ENCODE peak calls at places on chromosomes 4 and X, in six cellular contexts. Y is neuronal stem cell, F is mucosa of descending colon, Z is GM12865, I is bronchial epithelial cell, G is heart left ventricle. C is an unnamed sample.

GRCh38 chr4:106864231-106864630 is 171.9 kb downstream of the DKK2 start:
- DNase-seq in Y (no peak), F (no peak), Z (no peak), I (peak; percentile 13), G (no peak), C (no peak)

GRCh38 chr4:15653864-15654391 is 1.2 kb downstream of the FBXL5 start:
- DNase-seq in Y (peak; percentile 8), F (no peak), Z (peak; percentile 69), I (no peak), G (no peak), C (no peak)

GRCh38 chrX:49208399-49208798 is 8.4 kb upstream of the SYP start:
- DNase-seq in Y (no peak), F (no peak), Z (no peak), I (no peak), G (no peak), C (no peak)

GRCh38 chrX:109624022-109624421 is 950 bp downstream of the KCNE5 start:
- DNase-seq in Y (no peak), F (no peak), Z (no peak), I (no peak), G (peak; percentile 14), C (no peak)

GRCh38 chr4:58074382-58074781 is 964.2 kb upstream of the IGFBP7 start:
- DNase-seq in Y (no peak), F (no peak), Z (no peak), I (no peak), G (no peak), C (no peak)

GRCh38 chr4:172411180-172411579 is 598.0 kb downstream of the GALNTL6 start:
- DNase-seq in Y (no peak), F (no peak), Z (no peak), I (no peak), G (no peak), C (no peak)

GRCh38 chr4:24764305-24764704 is 31.1 kb upstream of the SOD3 start:
- DNase-seq in Y (no peak), F (no peak), Z (no peak), I (no peak), G (no peak), C (no peak)

GRCh38 chrX:47501226-47502071 is 18.4 kb upstream of the ZNF41 start:
- DNase-seq in Y (no peak), F (no peak), Z (peak; percentile 62), I (no peak), G (no peak), C (no peak)

GRCh38 chr4:53055274-53055673 is 193.2 kb downstream of the RASL11B start:
- DNase-seq in Y (no peak), F (no peak), Z (no peak), I (peak; percentile 13), G (no peak), C (peak; percentile 60)

GRCh38 chr4:71231073-71231752 is 107.6 kb upstream of the SLC4A4 start:
- DNase-seq in Y (no peak), F (peak; percentile 86), Z (no peak), I (peak; percentile 78), G (peak; percentile 87), C (no peak)

GRCh38 chrX:80388206-80388605 is 32.0 kb upstream of the TENT5D start:
- DNase-seq in Y (no peak), F (no peak), Z (no peak), I (peak; percentile 4), G (no peak), C (no peak)

GRCh38 chrX:79336869-79337815 is 30.0 kb downstream of the ITM2A start:
- DNase-seq in Y (no peak), F (no peak), Z (no peak), I (no peak), G (no peak), C (no peak)

GRCh38 chr4:142405021-142405991 is 440.8 kb downstream of the INPP4B start:
- DNase-seq in Y (peak; percentile 15), F (peak; percentile 56), Z (peak; percentile 78), I (peak; percentile 98), G (peak; percentile 64), C (peak; percentile 11)

GRCh38 chrX:150338615-150339014 is 24.5 kb upstream of the MAMLD1 start:
- DNase-seq in Y (no peak), F (no peak), Z (no peak), I (no peak), G (no peak), C (no peak)

GRCh38 chr4:185108669-185109068 is 34.4 kb upstream of the SLC25A4 start:
- DNase-seq in Y (no peak), F (peak; percentile 24), Z (no peak), I (no peak), G (no peak), C (no peak)

GRCh38 chr4:84957509-84958420 is 8.7 kb downstream of the WDFY3 start:
- DNase-seq in Y (no peak), F (no peak), Z (no peak), I (no peak), G (no peak), C (no peak)

GRCh38 chr4:108270466-108271450 is 102.0 kb upstream of the LEF1 start:
- DNase-seq in Y (no peak), F (no peak), Z (peak; percentile 9), I (peak; percentile 91), G (no peak), C (peak; percentile 70)

GRCh38 chr4:86935833-86936721 is 1.3 kb downstream of the AFF1 start:
- DNase-seq in Y (peak; percentile 17), F (peak; percentile 87), Z (peak; percentile 87), I (peak; percentile 91), G (peak; percentile 60), C (no peak)

GRCh38 chr4:55069248-55069647 is 56.1 kb downstream of the KDR start:
- DNase-seq in Y (no peak), F (no peak), Z (no peak), I (no peak), G (peak; percentile 65), C (no peak)

GRCh38 chrX:110267874-110268273 is 50.0 kb downstream of the AMMECR1 start:
- DNase-seq in Y (no peak), F (no peak), Z (no peak), I (no peak), G (no peak), C (peak; percentile 14)

GRCh38 chrX:8731579-8732395 is at the start of gene ANOS1:
- DNase-seq in Y (peak; percentile 61), F (peak; percentile 8), Z (no peak), I (no peak), G (peak; percentile 69), C (no peak)

DNA sequence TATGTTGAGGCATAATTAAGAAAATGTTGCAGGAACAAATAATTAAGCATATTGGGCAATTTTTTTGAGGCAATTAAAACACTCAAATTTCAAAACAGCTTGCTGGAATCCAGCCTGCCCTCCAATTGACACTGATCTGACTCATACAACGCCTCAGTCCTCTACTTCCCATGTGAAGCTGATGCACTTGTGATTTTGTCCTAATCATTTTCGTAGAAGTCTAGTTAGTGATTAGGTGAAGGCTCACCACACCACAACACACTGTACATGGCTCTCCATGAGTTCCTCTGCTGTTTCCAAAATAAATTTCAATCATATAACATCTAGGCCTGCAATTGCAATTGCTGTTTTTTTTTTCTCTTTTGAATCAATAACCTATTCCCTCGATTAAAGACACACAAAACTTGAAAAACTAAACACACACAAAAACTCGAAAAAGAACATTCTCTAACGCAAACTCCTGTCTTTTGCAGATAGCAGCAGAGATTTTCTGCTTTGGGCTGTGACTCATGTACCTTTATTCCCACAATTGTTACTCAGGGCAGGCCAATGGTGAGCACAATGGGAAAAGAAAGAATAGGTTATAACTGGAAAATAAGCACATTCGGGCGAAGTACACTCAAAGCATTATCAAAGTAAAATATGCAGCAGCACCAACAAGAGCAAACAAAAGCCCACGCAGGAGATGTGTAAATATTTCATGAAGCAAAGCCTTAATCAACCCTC is 1.7 kb downstream of the GPRIN3 start:
- DNase-seq in Y (no peak), F (no peak), Z (no peak), I (peak; percentile 62), G (no peak), C (no peak)
- H3K4me3 ChIP-seq in Y (no peak overlapping the region), F (peak overlapping the region; percentile 3), Z (no peak overlapping the region), I (no peak overlapping the region), G (peak overlapping the region; percentile 81), C (no peak overlapping the region)

GRCh38 chr4:144583658-144584057 is 62.3 kb upstream of the HHIP start:
- DNase-seq in Y (no peak), F (no peak), Z (no peak), I (peak; percentile 80), G (no peak), C (no peak)
- H3K4me3 ChIP-seq in Y (no peak overlapping the region), F (no peak overlapping the region), Z (no peak overlapping the region), I (no peak overlapping the region), G (no peak overlapping the region), C (no peak overlapping the region)

GRCh38 chrX:1485033-1485432 is 32.3 kb upstream of the ASMTL start:
- DNase-seq in Y (no peak), F (no peak), Z (no peak), I (no peak), G (no peak), C (no peak)

GRCh38 chrX:1483843-1484637 is 31.3 kb upstream of the ASMTL start:
- DNase-seq in Y (no peak), F (no peak), Z (peak; percentile 81), I (no peak), G (no peak), C (no peak)

GRCh38 chrX:1480082-1480785 is 27.5 kb upstream of the ASMTL start:
- DNase-seq in Y (no peak), F (no peak), Z (no peak), I (no peak), G (no peak), C (no peak)

GRCh38 chrX:1484638-1485019 is 31.9 kb upstream of the ASMTL start:
- DNase-seq in Y (no peak), F (no peak), Z (peak; percentile 70), I (no peak), G (no peak), C (no peak)

GRCh38 chrX:1481636-1482529 is 29.2 kb upstream of the ASMTL start:
- DNase-seq in Y (no peak), F (peak; percentile 64), Z (peak; percentile 92), I (peak; percentile 34), G (peak; percentile 68), C (peak; percentile 98)
- H3K4me3 ChIP-seq in Y (peak overlapping the region; percentile 31), F (no peak overlapping the region), Z (peak overlapping the region; percentile 37), I (peak overlapping the region; percentile 10), G (no peak overlapping the region), C (peak overlapping the region; percentile 40)

GRCh38 chr4:33407496-33407895 is 2687.3 kb downstream of the PCDH7 start:
- DNase-seq in Y (no peak), F (no peak), Z (no peak), I (peak; percentile 32), G (no peak), C (no peak)
- H3K4me3 ChIP-seq in Y (no peak overlapping the region), F (no peak overlapping the region), Z (no peak overlapping the region), I (no peak overlapping the region), G (no peak overlapping the region), C (no peak overlapping the region)

GRCh38 chrX:5916945-5917344 is 311.7 kb downstream of the NLGN4X start:
- DNase-seq in Y (no peak), F (peak; percentile 1), Z (peak; percentile 0), I (no peak), G (no peak), C (no peak)
- H3K4me3 ChIP-seq in Y (no peak overlapping the region), F (no peak overlapping the region), Z (no peak overlapping the region), I (no peak overlapping the region), G (no peak overlapping the region), C (no peak overlapping the region)